ENCODE peak calls at places on chromosomes 2 and 18, in four cellular contexts. J, C, Z and M are unnamed samples.
A peak's percentile ranks its signal among the peaks of the same experiment; 100 is the strongest.

GRCh38 chr2:7324706-7325105 is 407.5 kb downstream of the RNF144A start:
- DNase-seq in J (no peak), C (no peak), Z (no peak), M (no peak)

GRCh38 chr2:9199716-9200633 is 6.6 kb upstream of the ASAP2 start:
- DNase-seq in J (no peak), C (no peak), Z (no peak), M (no peak)

GRCh38 chr2:61967262-61967661 is 61.8 kb downstream of the COMMD1 start:
- DNase-seq in J (no peak), C (no peak), Z (no peak), M (no peak)

GRCh38 chr18:25298853-25299274 is 53.1 kb downstream of the ZNF521 start:
- DNase-seq in J (peak; percentile 42), C (no peak), Z (no peak), M (no peak)

GRCh38 chr2:44680983-44681481 is 260.5 kb upstream of the SIX3 start:
- DNase-seq in J (no peak), C (no peak), Z (no peak), M (no peak)

GRCh38 chr2:159285929-159286708 is at the start of gene WDSUB1:
- DNase-seq in J (peak; percentile 51), C (no peak), Z (peak; percentile 52), M (peak; percentile 15)

GRCh38 chr2:40497251-40497859 is 45.5 kb upstream of the SLC8A1 start:
- DNase-seq in J (no peak), C (no peak), Z (no peak), M (no peak)

GRCh38 chr18:59267511-59268126 is 5.6 kb downstream of the RAX start:
- DNase-seq in J (no peak), C (no peak), Z (no peak), M (no peak)

GRCh38 chr2:136214284-136214683 is 96.3 kb upstream of the CXCR4 start:
- DNase-seq in J (no peak), C (no peak), Z (peak; percentile 92), M (no peak)

GRCh38 chr18:80171190-80171872 is 62.3 kb downstream of the ADNP2 start:
- DNase-seq in J (peak; percentile 73), C (no peak), Z (peak; percentile 43), M (peak; percentile 75)

GRCh38 chr2:129813404-129813803 is 166.1 kb upstream of the RAB6C start:
- DNase-seq in J (no peak), C (no peak), Z (no peak), M (no peak)

GRCh38 chr2:58520903-58521302 is 279.8 kb upstream of the FANCL start:
- DNase-seq in J (no peak), C (no peak), Z (no peak), M (no peak)

GRCh38 chr2:174662459-174662858 is 64.9 kb upstream of the WIPF1 start:
- DNase-seq in J (no peak), C (no peak), Z (no peak), M (no peak)

GRCh38 chr2:60347781-60348180 is 205.7 kb downstream of the BCL11A start:
- DNase-seq in J (no peak), C (no peak), Z (no peak), M (no peak)

GRCh38 chr2:152497481-152498052 is 162.6 kb downstream of the FMNL2 start:
- DNase-seq in J (peak; percentile 25), C (no peak), Z (no peak), M (no peak)

GRCh38 chr2:219980666-219981065 is 353.2 kb downstream of the SLC4A3 start:
- DNase-seq in J (no peak), C (no peak), Z (no peak), M (no peak)

DNA sequence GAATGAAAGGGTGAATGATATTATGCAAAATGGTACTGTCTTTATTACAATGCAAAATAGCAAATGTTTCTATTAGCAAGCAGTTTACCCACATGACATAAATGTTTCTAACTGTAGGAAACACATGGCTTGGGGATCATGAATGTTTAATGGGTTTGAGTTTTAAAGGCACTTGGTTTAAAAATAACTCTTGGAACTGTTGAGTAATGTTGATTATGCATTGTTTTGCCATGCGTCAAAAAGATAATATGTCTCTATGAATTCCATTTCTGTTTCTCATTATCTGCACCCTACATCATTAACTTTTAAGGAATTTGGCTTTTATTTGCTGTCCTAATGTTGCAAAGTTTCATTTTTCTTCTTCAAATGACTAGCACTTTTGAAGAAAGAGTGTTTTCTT is 1355.5 kb downstream of the SUCLG1 start:
- DNase-seq in J (no peak), C (no peak), Z (no peak), M (no peak)
- TF ChIP-seq SPI1 in J (no peak), C (no peak), Z (no peak), M (no peak)

DNA sequence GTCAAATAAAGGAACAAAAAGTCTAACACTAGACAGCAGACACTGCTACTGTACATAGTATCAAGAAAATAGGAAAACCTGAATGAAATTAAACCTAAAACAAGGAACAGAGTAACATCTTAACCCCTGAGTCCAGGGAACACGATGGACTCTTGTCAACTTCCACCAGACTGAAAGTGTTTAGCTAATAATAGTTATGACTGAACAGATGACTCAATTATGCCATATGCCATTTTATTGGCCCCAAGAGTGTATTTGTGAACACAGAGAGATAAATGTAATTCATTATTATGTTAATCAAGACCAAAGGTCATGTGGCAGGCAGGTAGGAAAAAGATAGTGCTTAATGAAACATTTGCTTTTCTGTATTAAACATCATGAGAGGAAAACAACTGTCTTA is 58.0 kb downstream of the NYAP2 start:
- DNase-seq in J (no peak), C (no peak), Z (no peak), M (no peak)
- TF ChIP-seq SPI1 in J (no peak), C (no peak), Z (no peak), M (no peak)

DNA sequence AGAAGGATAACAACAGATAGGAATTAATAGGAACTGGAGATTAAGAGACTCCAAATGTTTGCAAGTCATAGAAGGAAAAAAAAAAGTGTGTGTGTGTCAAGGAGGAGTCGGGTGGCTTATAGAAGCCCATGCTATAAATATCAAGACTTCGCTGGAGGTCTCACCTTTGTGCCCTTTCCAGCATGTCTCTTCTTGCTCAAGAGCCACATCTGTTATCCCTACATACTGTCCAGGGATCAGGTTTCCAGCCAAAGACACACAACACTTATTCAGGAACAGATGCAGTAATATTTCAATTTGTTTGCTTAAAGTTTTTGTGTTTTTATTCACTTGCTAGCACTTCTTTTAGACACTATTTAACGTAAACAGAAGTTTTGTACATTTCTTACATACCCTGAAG is 69.2 kb upstream of the ARHGAP28 start:
- DNase-seq in J (no peak), C (no peak), Z (no peak), M (no peak)
- TF ChIP-seq SPI1 in J (no peak), C (no peak), Z (no peak), M (no peak)

DNA sequence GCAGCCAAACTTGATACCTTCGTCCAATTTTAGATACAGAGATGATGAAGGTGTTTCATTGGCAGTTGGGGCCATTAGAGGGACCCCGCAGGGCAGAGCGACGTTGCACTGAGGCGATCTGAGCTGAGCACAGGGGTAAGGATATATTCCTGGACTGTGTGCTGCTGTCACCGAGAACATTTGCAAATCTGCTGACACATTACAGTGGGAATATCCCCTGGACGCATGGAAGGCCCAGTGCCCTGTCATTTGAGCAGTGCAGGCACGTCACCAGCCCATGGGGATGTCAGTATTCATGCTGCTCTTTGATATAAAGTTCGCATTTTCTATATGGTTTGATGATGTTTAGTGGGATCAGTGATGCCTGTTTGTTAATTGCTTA is 10.4 kb upstream of the MMADHC start:
- DNase-seq in J (no peak), C (no peak), Z (no peak), M (no peak)
- TF ChIP-seq SPI1 in J (no peak), C (no peak), Z (no peak), M (no peak)